ENCODE peak calls at places on chromosomes 3 and 15, in six cellular contexts. N is endothelial cell of umbilical vein, X is GM12865, L is GM23338, D is HL-60, T is cardiac muscle cell. B is an unnamed sample.
A peak's percentile ranks its signal among the peaks of the same experiment; 100 is the strongest.

GRCh38 chr15:84793431-84793830 is 23.7 kb upstream of the ALPK3 start:
- DNase-seq in N (no peak), X (no peak), L (no peak), D (no peak), T (no peak), B (no peak)

GRCh38 chr3:2765002-2765579 is 345.1 kb downstream of the IL5RA start:
- DNase-seq in N (no peak), X (peak; percentile 55), L (peak; percentile 66), D (no peak), T (no peak), B (peak; percentile 8)

GRCh38 chr3:156353535-156353934 is 201.4 kb downstream of the SSR3 start:
- DNase-seq in N (no peak), X (no peak), L (no peak), D (no peak), T (peak; percentile 7), B (no peak)

GRCh38 chr3:143239026-143239425 is 119.5 kb downstream of the CHST2 start:
- DNase-seq in N (peak; percentile 55), X (no peak), L (no peak), D (no peak), T (peak; percentile 26), B (no peak)

GRCh38 chr3:195195321-195196209 is 75.4 kb downstream of the XXYLT1 start:
- DNase-seq in N (peak; percentile 57), X (no peak), L (peak; percentile 78), D (no peak), T (no peak), B (no peak)

GRCh38 chr15:90062023-90062728 is 40.1 kb downstream of the IDH2 start:
- DNase-seq in N (no peak), X (peak; percentile 84), L (peak; percentile 90), D (peak; percentile 29), T (peak; percentile 56), B (no peak)

GRCh38 chr3:133756716-133757694 is 10.8 kb downstream of the TF start:
- DNase-seq in N (no peak), X (no peak), L (no peak), D (no peak), T (no peak), B (no peak)

GRCh38 chr15:60526127-60526616 is 47.2 kb upstream of the ICE2 start:
- DNase-seq in N (no peak), X (no peak), L (no peak), D (no peak), T (no peak), B (no peak)

GRCh38 chr15:100057281-100057680 is 284.5 kb downstream of the ADAMTS17 start:
- DNase-seq in N (no peak), X (no peak), L (no peak), D (no peak), T (no peak), B (no peak)

GRCh38 chr15:62112616-62113593 is 46.1 kb downstream of the C2CD4A start:
- DNase-seq in N (peak; percentile 69), X (no peak), L (no peak), D (no peak), T (peak; percentile 70), B (no peak)

GRCh38 chr3:103499132-103499885 is 1064.5 kb downstream of the ZPLD1 start:
- DNase-seq in N (no peak), X (no peak), L (no peak), D (no peak), T (no peak), B (no peak)

GRCh38 chr3:88433572-88433971 is 283.8 kb downstream of the C3orf38 start:
- DNase-seq in N (no peak), X (peak; percentile 79), L (no peak), D (no peak), T (no peak), B (peak; percentile 21)

GRCh38 chr15:95590533-95591044 is 739.9 kb upstream of the NR2F2 start:
- DNase-seq in N (peak; percentile 50), X (no peak), L (no peak), D (no peak), T (peak; percentile 54), B (no peak)

GRCh38 chr15:101267320-101268104 is 9.8 kb downstream of the SELENOS start:
- DNase-seq in N (no peak), X (no peak), L (peak; percentile 63), D (no peak), T (peak; percentile 74), B (no peak)

GRCh38 chr15:69919816-69920215 is 177.9 kb downstream of the TLE3 start:
- DNase-seq in N (no peak), X (no peak), L (peak; percentile 60), D (no peak), T (no peak), B (no peak)

GRCh38 chr3:12170207-12170606 is 11.5 kb upstream of the TIMP4 start:
- DNase-seq in N (no peak), X (no peak), L (no peak), D (peak; percentile 31), T (peak; percentile 55), B (no peak)

GRCh38 chr3:126546549-126547239 is 12.0 kb downstream of the C3orf22 start:
- DNase-seq in N (no peak), X (no peak), L (no peak), D (no peak), T (no peak), B (no peak)

GRCh38 chr3:13548696-13549512 is at the start of gene FBLN2:
- DNase-seq in N (no peak), X (no peak), L (peak; percentile 82), D (no peak), T (peak; percentile 71), B (no peak)

GRCh38 chr3:44883999-44884431 is 9.6 kb downstream of the TGM4 start:
- DNase-seq in N (peak; percentile 90), X (no peak), L (no peak), D (no peak), T (peak; percentile 95), B (no peak)

GRCh38 chr3:171462224-171462623 is 2.0 kb upstream of the TNIK start:
- DNase-seq in N (no peak), X (peak; percentile 68), L (peak; percentile 80), D (no peak), T (no peak), B (no peak)

GRCh38 chr3:115071611-115072010 is 75.5 kb downstream of the ZBTB20 start:
- DNase-seq in N (peak; percentile 82), X (no peak), L (no peak), D (no peak), T (no peak), B (no peak)

DNA sequence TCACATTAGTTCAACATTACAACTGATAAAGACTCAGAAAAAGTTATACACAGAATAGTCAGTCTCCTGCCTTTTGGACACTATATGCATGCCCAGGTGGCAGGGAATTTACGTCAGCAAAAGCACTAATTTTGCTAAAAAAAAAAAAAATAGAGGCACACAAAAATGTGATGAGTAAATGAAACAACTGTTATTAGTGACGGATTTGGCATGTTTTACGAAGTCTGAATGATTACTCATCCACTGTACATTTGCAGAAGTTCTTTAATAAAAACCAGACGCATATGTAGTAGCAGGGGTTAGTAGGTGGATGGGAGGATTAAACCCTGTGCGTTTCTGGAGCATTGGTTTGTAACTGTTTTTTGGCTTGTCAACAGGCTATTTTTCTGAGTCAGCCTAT is 99.0 kb downstream of the MITF start:
- DNase-seq in N (no peak), X (no peak), L (no peak), D (no peak), T (peak; percentile 68), B (no peak)
- H3K4me3 ChIP-seq in N (no peak overlapping the region), X (no peak overlapping the region), L (no peak overlapping the region), D (no peak overlapping the region), T (no peak overlapping the region), B (no peak overlapping the region)

GRCh38 chr3:158792709-158793108 is 9.1 kb upstream of the MFSD1 start:
- DNase-seq in N (no peak), X (no peak), L (no peak), D (no peak), T (peak; percentile 94), B (no peak)

GRCh38 chr3:158791259-158791920 is 10.5 kb upstream of the MFSD1 start:
- DNase-seq in N (peak; percentile 71), X (peak; percentile 69), L (peak; percentile 77), D (peak; percentile 68), T (peak; percentile 90), B (peak; percentile 45)

GRCh38 chr3:158785972-158786371 is 15.9 kb upstream of the MFSD1 start:
- DNase-seq in N (no peak), X (no peak), L (no peak), D (no peak), T (no peak), B (no peak)

GRCh38 chr3:158788446-158788845 is 13.4 kb upstream of the MFSD1 start:
- DNase-seq in N (peak; percentile 14), X (no peak), L (no peak), D (no peak), T (no peak), B (no peak)

DNA sequence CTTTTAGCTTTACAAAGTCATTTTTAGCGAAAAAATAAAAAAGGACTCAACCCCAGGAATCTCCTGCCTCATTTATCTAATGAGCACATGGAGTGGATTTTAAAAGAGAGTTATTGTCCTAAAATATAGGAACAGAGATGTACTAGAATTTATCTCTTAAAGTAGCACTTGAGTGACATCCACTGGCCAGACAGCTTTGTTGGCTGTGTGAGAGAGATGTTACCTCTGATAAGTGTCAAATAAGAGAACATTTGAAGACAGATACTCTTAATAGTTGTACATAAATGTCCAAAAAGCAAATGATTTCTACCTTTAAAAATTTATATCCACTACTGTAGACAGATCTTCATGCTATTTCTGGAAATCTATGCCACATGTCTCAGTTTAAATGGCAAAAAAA is 12.3 kb upstream of the MFSD1 start:
- DNase-seq in N (peak; percentile 75), X (peak; percentile 14), L (no peak), D (no peak), T (peak; percentile 79), B (no peak)
- TF ChIP-seq CTCF in N (peak; percentile 30), X (peak; percentile 10), L (peak; percentile 52), D (peak; percentile 35), T (peak; percentile 39), B (peak; percentile 27)

DNA sequence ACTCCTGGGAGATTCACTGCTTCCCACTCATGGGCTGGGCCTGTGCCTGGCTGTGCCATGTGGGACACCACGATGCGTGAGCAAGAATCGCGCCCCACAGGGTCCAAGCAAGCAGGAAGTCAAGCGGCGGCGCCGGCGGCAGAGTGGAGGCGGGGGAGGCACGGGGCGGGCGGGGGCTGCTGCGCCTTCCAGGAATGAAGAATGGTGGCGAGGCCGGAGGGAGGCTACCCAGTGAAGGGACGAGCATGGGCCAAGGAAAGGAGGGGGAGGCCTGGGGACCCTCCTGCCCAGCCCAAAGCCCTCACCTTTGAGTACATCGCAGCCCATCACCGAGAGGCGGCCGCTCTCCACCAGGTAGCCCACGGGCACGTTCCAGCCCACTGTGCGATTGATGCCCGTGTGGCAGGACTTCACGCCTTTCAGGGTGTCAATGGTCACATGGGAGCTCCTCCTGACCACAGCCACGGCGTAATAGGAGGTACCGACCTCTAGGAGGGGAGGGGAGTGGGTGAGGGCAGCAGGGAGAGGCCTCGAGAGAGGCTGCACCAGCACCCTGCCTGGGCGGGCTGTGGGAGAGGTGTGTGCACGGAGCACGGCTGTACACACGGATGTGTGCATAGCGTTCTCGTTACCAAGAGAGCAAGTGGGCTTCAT is 5.5 kb downstream of the MELTF start:
- DNase-seq in N (no peak), X (peak; percentile 25), L (no peak), D (no peak), T (no peak), B (no peak)
- H3K4me3 ChIP-seq in N (no peak overlapping the region), X (peak overlapping the region; percentile 30), L (no peak overlapping the region), D (no peak overlapping the region), T (no peak overlapping the region), B (no peak overlapping the region)

DNA sequence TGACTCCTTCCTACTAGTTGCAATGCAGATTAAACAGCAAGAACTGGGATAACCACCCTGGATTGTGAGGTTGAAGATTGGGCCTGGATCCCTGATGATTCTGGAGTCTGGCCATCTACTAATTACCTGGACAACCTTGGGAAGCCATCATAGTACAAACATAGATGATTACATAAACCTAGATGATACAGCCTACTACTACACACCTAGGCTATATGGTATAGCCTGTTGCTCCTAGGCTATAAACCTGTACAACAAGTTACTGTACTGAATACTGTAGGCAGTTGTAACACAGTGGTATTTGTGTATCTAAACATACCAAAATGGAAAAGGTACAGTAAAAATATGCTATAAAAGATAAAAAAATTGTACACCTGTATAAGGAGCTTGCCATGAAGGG is 48.0 kb downstream of the NSUN3 start:
- DNase-seq in N (no peak), X (no peak), L (no peak), D (no peak), T (no peak), B (no peak)
- TF ChIP-seq CTCF in N (no peak), X (no peak), L (no peak), D (no peak), T (no peak), B (no peak)